ENCODE peak calls at places on chromosome 2, in ten cellular contexts. M, I, O, T, L, E, A, J, P and F are unnamed samples.
A peak's percentile ranks its signal among the peaks of the same experiment; 100 is the strongest.

GRCh38 chr2:211730215-211730614 is 808.4 kb downstream of the ERBB4 start:
- DNase-seq in M (no peak), I (no peak), O (no peak), T (no peak), L (no peak), E (no peak), A (no peak), J (no peak), P (no peak), F (no peak)

GRCh38 chr2:74507926-74508520 is 528 bp upstream of the PCGF1 start:
- DNase-seq in M (no peak), I (no peak), O (no peak), T (peak; percentile 90), L (peak; percentile 56), E (peak; percentile 69), A (peak; percentile 41), J (no peak), P (no peak), F (peak; percentile 24)

GRCh38 chr2:185857676-185858075 is 119.1 kb downstream of the FSIP2 start:
- DNase-seq in M (no peak), I (no peak), O (peak; percentile 30), T (peak; percentile 7), L (no peak), E (no peak), A (peak; percentile 3), J (peak; percentile 61), P (no peak), F (peak; percentile 2)

GRCh38 chr2:201618744-201619654 is 24.3 kb downstream of the TMEM237 start:
- DNase-seq in M (peak; percentile 67), I (no peak), O (peak; percentile 76), T (peak; percentile 86), L (no peak), E (peak; percentile 77), A (peak; percentile 83), J (no peak), P (peak; percentile 17), F (no peak)

GRCh38 chr2:61238221-61238620 is 76.2 kb downstream of the C2orf74 start:
- DNase-seq in M (no peak), I (no peak), O (no peak), T (no peak), L (no peak), E (no peak), A (no peak), J (no peak), P (peak; percentile 7), F (no peak)

GRCh38 chr2:180115675-180116074 is 108.6 kb upstream of the CWC22 start:
- DNase-seq in M (no peak), I (no peak), O (peak; percentile 70), T (peak; percentile 25), L (no peak), E (no peak), A (peak; percentile 8), J (no peak), P (no peak), F (no peak)

GRCh38 chr2:159044804-159045286 is 76.4 kb downstream of the TANC1 start:
- DNase-seq in M (peak; percentile 66), I (no peak), O (no peak), T (peak; percentile 80), L (no peak), E (peak; percentile 24), A (no peak), J (no peak), P (no peak), F (peak; percentile 72)

GRCh38 chr2:101204400-101205095 is 48.1 kb upstream of the CNOT11 start:
- DNase-seq in M (no peak), I (no peak), O (peak; percentile 13), T (peak; percentile 32), L (no peak), E (no peak), A (peak; percentile 19), J (no peak), P (no peak), F (no peak)

GRCh38 chr2:9826208-9826607 is 17.1 kb upstream of the TAF1B start:
- DNase-seq in M (no peak), I (no peak), O (no peak), T (no peak), L (no peak), E (no peak), A (no peak), J (no peak), P (no peak), F (no peak)

GRCh38 chr2:69298261-69298660 is 88.8 kb downstream of the GFPT1 start:
- DNase-seq in M (peak; percentile 72), I (no peak), O (peak; percentile 94), T (peak; percentile 97), L (no peak), E (no peak), A (peak; percentile 96), J (peak; percentile 96), P (no peak), F (peak; percentile 89)

GRCh38 chr2:102045697-102046096 is 53.9 kb downstream of the IL1R2 start:
- DNase-seq in M (no peak), I (no peak), O (no peak), T (no peak), L (no peak), E (no peak), A (no peak), J (no peak), P (no peak), F (no peak)

DNA sequence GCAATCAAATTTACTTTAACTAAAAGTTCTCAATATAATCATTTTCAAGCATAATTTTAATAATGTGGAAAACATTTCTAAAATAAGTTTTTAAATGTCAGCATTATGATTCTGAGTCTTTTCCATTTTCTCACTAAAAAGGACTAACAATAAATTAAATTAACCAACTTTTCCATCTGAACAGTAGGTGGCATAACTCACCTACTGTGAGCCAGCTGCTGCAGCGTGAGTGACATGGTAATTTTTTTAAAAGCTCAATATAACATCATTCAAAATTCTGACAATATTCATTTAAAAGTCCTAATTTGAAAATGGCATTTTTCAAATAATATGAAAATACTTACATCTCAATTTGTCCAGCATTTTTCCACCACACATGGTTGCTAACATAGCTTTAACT is 66.5 kb downstream of the DTNB start:
- DNase-seq in M (peak; percentile 50), I (no peak), O (peak; percentile 39), T (peak; percentile 66), L (peak; percentile 28), E (peak; percentile 25), A (peak; percentile 68), J (peak; percentile 28), P (peak; percentile 50), F (peak; percentile 57)
- TF ChIP-seq CTCF in M (peak; percentile 74), I (peak; percentile 72), O (peak; percentile 49), T (peak; percentile 19), L (peak; percentile 63), E (peak; percentile 75), A (peak; percentile 50), J (peak; percentile 51), P (peak; percentile 84), F (peak; percentile 71)

DNA sequence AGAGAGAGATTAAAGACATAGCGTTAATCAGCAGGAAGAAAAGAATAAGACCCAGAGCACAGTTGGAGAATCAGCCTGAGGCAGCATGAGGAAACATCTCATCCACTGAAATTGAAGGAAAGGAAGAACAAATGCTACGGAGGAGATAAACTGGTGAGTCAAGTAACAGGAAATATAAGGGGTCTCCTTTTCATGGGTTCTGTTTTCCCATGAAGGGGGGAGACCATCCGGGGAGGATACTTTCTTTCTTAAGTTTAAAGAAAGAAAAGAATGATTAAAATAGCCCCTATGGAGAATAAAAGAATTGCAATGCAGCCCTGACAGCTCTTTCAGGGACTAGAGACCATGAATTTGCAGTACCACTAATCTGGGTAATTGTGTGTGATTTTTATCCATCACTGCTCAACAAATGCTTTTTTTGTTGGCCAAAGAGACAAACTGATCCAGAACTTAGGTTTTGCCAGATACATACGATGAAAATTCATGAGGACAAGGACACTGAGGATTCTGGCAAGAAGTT is 17.7 kb downstream of the ROCK2 start:
- DNase-seq in M (no peak), I (no peak), O (no peak), T (peak; percentile 31), L (no peak), E (no peak), A (no peak), J (no peak), P (no peak), F (no peak)
- TF ChIP-seq CTCF in M (no peak), I (no peak), O (no peak), T (no peak), L (no peak), E (no peak), A (no peak), J (no peak), P (no peak), F (no peak)

DNA sequence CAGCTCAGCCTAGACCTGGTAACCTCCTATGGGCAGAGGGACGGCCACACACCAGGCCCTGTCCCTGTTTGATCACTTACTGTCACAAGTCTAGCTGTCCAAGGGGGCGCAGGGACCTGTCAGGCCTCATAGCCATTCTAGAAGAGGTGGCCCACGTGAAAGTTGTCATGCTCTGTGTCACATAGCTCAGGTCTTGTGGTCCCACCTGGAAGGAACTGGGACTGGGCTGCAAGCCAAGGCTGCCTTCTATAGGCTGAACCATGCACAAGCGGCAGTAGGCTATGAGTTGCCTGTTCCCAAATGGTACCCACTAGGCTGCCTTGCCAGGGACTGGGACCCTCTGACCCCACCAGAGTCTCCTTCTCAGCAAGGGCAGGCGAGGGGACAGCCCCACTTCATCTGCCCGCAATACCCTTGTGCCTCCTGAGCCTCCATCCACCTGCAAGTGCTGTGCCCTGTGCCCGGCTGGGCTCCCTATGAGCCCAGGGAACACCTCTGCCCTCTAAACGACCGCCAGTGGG is 177.5 kb downstream of the ANAPC1 start:
- DNase-seq in M (no peak), I (no peak), O (no peak), T (no peak), L (no peak), E (no peak), A (no peak), J (no peak), P (no peak), F (no peak)
- TF ChIP-seq CTCF in M (no peak), I (no peak), O (no peak), T (no peak), L (no peak), E (no peak), A (no peak), J (no peak), P (no peak), F (no peak)

GRCh38 chr2:122525341-122525740 is 769.9 kb downstream of the TSN start:
- DNase-seq in M (no peak), I (no peak), O (no peak), T (no peak), L (no peak), E (no peak), A (no peak), J (no peak), P (no peak), F (no peak)

GRCh38 chr2:122519806-122520205 is 764.4 kb downstream of the TSN start:
- DNase-seq in M (no peak), I (no peak), O (no peak), T (no peak), L (no peak), E (no peak), A (no peak), J (peak; percentile 26), P (no peak), F (peak; percentile 3)

GRCh38 chr2:122520212-122520611 is 764.8 kb downstream of the TSN start:
- DNase-seq in M (no peak), I (no peak), O (no peak), T (no peak), L (no peak), E (no peak), A (no peak), J (no peak), P (no peak), F (no peak)

GRCh38 chr2:122523981-122524380 is 768.5 kb downstream of the TSN start:
- DNase-seq in M (no peak), I (no peak), O (no peak), T (no peak), L (no peak), E (no peak), A (no peak), J (no peak), P (no peak), F (no peak)

GRCh38 chr2:122523143-122523542 is 767.7 kb downstream of the TSN start:
- DNase-seq in M (no peak), I (no peak), O (no peak), T (no peak), L (no peak), E (peak; percentile 52), A (no peak), J (no peak), P (no peak), F (no peak)
- TF ChIP-seq CTCF in M (no peak), I (no peak), O (no peak), T (no peak), L (no peak), E (peak; percentile 47), A (no peak), J (no peak), P (no peak), F (no peak)